ENCODE peak calls at places on chromosomes 6 and 20, in nine cellular contexts. B is memory B cell; N is left kidney; Q is nephron progenitor cell; A is COR-L47; D is HT-29; H is caudate nucleus; C is activated CD4-positive, alpha-beta T cell treated with anti-CD3 and anti-CD28 coated beads, Interleukin-2, amount 50 U/mL, for 24 hours; Z is left ventricle myocardium inferior. X is an unnamed sample.

GRCh38 chr20:47019106-47019824 is 124.6 kb downstream of the EYA2 start:
- DNase-seq in B (no peak), N (peak; percentile 92), Q (no peak), A (no peak), D (no peak), H (no peak), C (no peak), Z (no peak), X (no peak)

GRCh38 chr20:62052336-62052841 is 13.3 kb downstream of the TAF4 start:
- DNase-seq in B (no peak), N (no peak), Q (no peak), A (no peak), D (no peak), H (no peak), C (no peak), Z (no peak), X (no peak)

GRCh38 chr6:125191916-125192609 is 38.5 kb downstream of the TPD52L1 start:
- DNase-seq in B (peak; percentile 11), N (peak; percentile 65), Q (peak; percentile 36), A (peak; percentile 35), D (peak; percentile 78), H (no peak), C (peak; percentile 10), Z (peak; percentile 22), X (peak; percentile 40)

GRCh38 chr6:51511081-51511480 is 576.3 kb downstream of the PKHD1 start:
- DNase-seq in B (no peak), N (no peak), Q (no peak), A (no peak), D (no peak), H (no peak), C (no peak), Z (no peak), X (no peak)

GRCh38 chr20:51747182-51747911 is 20.8 kb downstream of the ATP9A start:
- DNase-seq in B (no peak), N (no peak), Q (no peak), A (no peak), D (no peak), H (no peak), C (no peak), Z (no peak), X (no peak)

GRCh38 chr20:11032611-11033010 is 358.8 kb upstream of the JAG1 start:
- DNase-seq in B (no peak), N (no peak), Q (no peak), A (no peak), D (no peak), H (no peak), C (no peak), Z (no peak), X (no peak)

GRCh38 chr6:148972481-148972880 is 225.7 kb downstream of the UST start:
- DNase-seq in B (peak; percentile 45), N (peak; percentile 90), Q (peak; percentile 65), A (peak; percentile 87), D (peak; percentile 68), H (no peak), C (no peak), Z (no peak), X (no peak)

GRCh38 chr6:66183982-66184555 is 477.0 kb upstream of the EYS start:
- DNase-seq in B (no peak), N (no peak), Q (no peak), A (no peak), D (no peak), H (no peak), C (no peak), Z (no peak), X (no peak)

GRCh38 chr6:128630213-128630612 is 109.8 kb upstream of the PTPRK start:
- DNase-seq in B (no peak), N (no peak), Q (no peak), A (no peak), D (peak; percentile 62), H (no peak), C (no peak), Z (no peak), X (no peak)

GRCh38 chr20:36441416-36441815 is 99.9 kb upstream of the MYL9 start:
- DNase-seq in B (no peak), N (no peak), Q (no peak), A (no peak), D (no peak), H (no peak), C (no peak), Z (no peak), X (no peak)

GRCh38 chr6:151240861-151241642 is 1.3 kb downstream of the AKAP12 start:
- DNase-seq in B (no peak), N (peak; percentile 81), Q (peak; percentile 65), A (peak; percentile 13), D (no peak), H (peak; percentile 47), C (no peak), Z (peak; percentile 38), X (no peak)

GRCh38 chr6:26553264-26553738 is 15.1 kb downstream of the HMGN4 start:
- DNase-seq in B (peak; percentile 77), N (peak; percentile 84), Q (peak; percentile 81), A (peak; percentile 61), D (peak; percentile 88), H (peak; percentile 47), C (peak; percentile 80), Z (peak; percentile 56), X (no peak)

GRCh38 chr20:57793421-57793820 is 83.6 kb upstream of the PMEPA1 start:
- DNase-seq in B (no peak), N (no peak), Q (no peak), A (no peak), D (no peak), H (no peak), C (no peak), Z (no peak), X (no peak)

GRCh38 chr20:23084845-23085355 is 1.2 kb downstream of the CD93 start:
- DNase-seq in B (no peak), N (no peak), Q (no peak), A (no peak), D (no peak), H (no peak), C (no peak), Z (no peak), X (no peak)

GRCh38 chr20:36629719-36630340 is 16.2 kb downstream of the SLA2 start:
- DNase-seq in B (no peak), N (no peak), Q (no peak), A (no peak), D (no peak), H (no peak), C (no peak), Z (no peak), X (peak; percentile 47)

GRCh38 chr6:43186019-43186418 is 4.0 kb downstream of the CUL9 start:
- DNase-seq in B (no peak), N (no peak), Q (no peak), A (no peak), D (no peak), H (no peak), C (no peak), Z (no peak), X (no peak)

GRCh38 chr6:156697224-156697623 is 80.0 kb upstream of the ARID1B start:
- DNase-seq in B (peak; percentile 22), N (no peak), Q (no peak), A (no peak), D (no peak), H (no peak), C (no peak), Z (no peak), X (no peak)

GRCh38 chr6:105790635-105791034 is 295.5 kb upstream of the PRDM1 start:
- DNase-seq in B (no peak), N (no peak), Q (no peak), A (no peak), D (no peak), H (no peak), C (no peak), Z (no peak), X (no peak)

GRCh38 chr6:157390273-157391060 is 9.5 kb downstream of the ZDHHC14 start:
- DNase-seq in B (no peak), N (no peak), Q (no peak), A (no peak), D (no peak), H (no peak), C (no peak), Z (no peak), X (no peak)

GRCh38 chr20:19749537-19749936 is 8.5 kb upstream of the RIN2 start:
- DNase-seq in B (no peak), N (no peak), Q (no peak), A (no peak), D (no peak), H (no peak), C (no peak), Z (no peak), X (no peak)

GRCh38 chr6:87250019-87250418 is 72.4 kb upstream of the SMIM8 start:
- DNase-seq in B (no peak), N (no peak), Q (no peak), A (no peak), D (no peak), H (no peak), C (no peak), Z (no peak), X (no peak)

GRCh38 chr20:47929368-47930115 is 144.3 kb upstream of the SULF2 start:
- DNase-seq in B (no peak), N (no peak), Q (no peak), A (no peak), D (peak; percentile 24), H (no peak), C (no peak), Z (no peak), X (no peak)

GRCh38 chr6:73487473-73487872 is 25.9 kb downstream of the MTO1 start:
- DNase-seq in B (no peak), N (no peak), Q (no peak), A (no peak), D (no peak), H (no peak), C (no peak), Z (no peak), X (no peak)

GRCh38 chr20:63350196-63350595 is 11.0 kb downstream of the CHRNA4 start:
- DNase-seq in B (no peak), N (no peak), Q (no peak), A (no peak), D (no peak), H (no peak), C (no peak), Z (no peak), X (no peak)

GRCh38 chr6:384898-385297 is 6.7 kb upstream of the IRF4 start:
- DNase-seq in B (no peak), N (no peak), Q (no peak), A (no peak), D (no peak), H (no peak), C (no peak), Z (no peak), X (no peak)

GRCh38 chr6:121697921-121698320 is 262.5 kb downstream of the GJA1 start:
- DNase-seq in B (no peak), N (no peak), Q (no peak), A (no peak), D (no peak), H (no peak), C (no peak), Z (no peak), X (no peak)